ENCODE peak calls at places on chromosomes 3 and 15, in ten cellular contexts. One of them, this sample, is unnamed.

GRCh38 chr3:48232232-48232631 is 8.7 kb upstream of the ZNF589 start:
- DNase-seq in endothelial cell of umbilical vein: no peak
- DNase-seq in A549: no peak
- DNase-seq in AG09309: no peak
- DNase-seq in kidney epithelial cell: no peak
- DNase-seq in AG10803: no peak
- DNase-seq in pancreas: no peak
- DNase-seq in Calu3: no peak
- DNase-seq in cardiac muscle cell: no peak
- DNase-seq in left ventricle myocardium inferior: no peak
- DNase-seq in this sample: no peak

GRCh38 chr15:89799925-89800500 is 14.6 kb downstream of the ANPEP start:
- DNase-seq in endothelial cell of umbilical vein: no peak
- DNase-seq in A549: no peak
- DNase-seq in AG09309: no peak
- DNase-seq in kidney epithelial cell: no peak
- DNase-seq in AG10803: no peak
- DNase-seq in pancreas: no peak
- DNase-seq in Calu3: no peak
- DNase-seq in cardiac muscle cell: no peak
- DNase-seq in left ventricle myocardium inferior: no peak
- DNase-seq in this sample: no peak

GRCh38 chr3:120642368-120642948 is 39.6 kb downstream of the HGD start:
- DNase-seq in endothelial cell of umbilical vein: peak
- DNase-seq in A549: no peak
- DNase-seq in AG09309: peak
- DNase-seq in kidney epithelial cell: peak
- DNase-seq in AG10803: peak
- DNase-seq in pancreas: no peak
- DNase-seq in Calu3: no peak
- DNase-seq in cardiac muscle cell: no peak
- DNase-seq in left ventricle myocardium inferior: no peak
- DNase-seq in this sample: no peak

GRCh38 chr3:56125358-56126005 is 342.8 kb downstream of the ERC2 start:
- DNase-seq in endothelial cell of umbilical vein: peak
- DNase-seq in A549: peak
- DNase-seq in AG09309: peak
- DNase-seq in kidney epithelial cell: peak
- DNase-seq in AG10803: peak
- DNase-seq in pancreas: no peak
- DNase-seq in Calu3: peak
- DNase-seq in cardiac muscle cell: peak
- DNase-seq in left ventricle myocardium inferior: peak
- DNase-seq in this sample: peak

GRCh38 chr3:158091526-158091925 is 14.7 kb downstream of the SHOX2 start:
- DNase-seq in endothelial cell of umbilical vein: peak
- DNase-seq in A549: peak
- DNase-seq in AG09309: no peak
- DNase-seq in kidney epithelial cell: no peak
- DNase-seq in AG10803: peak
- DNase-seq in pancreas: no peak
- DNase-seq in Calu3: no peak
- DNase-seq in cardiac muscle cell: no peak
- DNase-seq in left ventricle myocardium inferior: no peak
- DNase-seq in this sample: no peak

GRCh38 chr3:149438981-149439380 is 35.5 kb upstream of the TM4SF4 start:
- DNase-seq in endothelial cell of umbilical vein: no peak
- DNase-seq in A549: no peak
- DNase-seq in AG09309: no peak
- DNase-seq in kidney epithelial cell: no peak
- DNase-seq in AG10803: no peak
- DNase-seq in pancreas: no peak
- DNase-seq in Calu3: no peak
- DNase-seq in cardiac muscle cell: no peak
- DNase-seq in left ventricle myocardium inferior: no peak
- DNase-seq in this sample: no peak

GRCh38 chr3:100982710-100983109 is 10.5 kb downstream of the ABI3BP start:
- DNase-seq in endothelial cell of umbilical vein: peak
- DNase-seq in A549: no peak
- DNase-seq in AG09309: peak
- DNase-seq in kidney epithelial cell: no peak
- DNase-seq in AG10803: peak
- DNase-seq in pancreas: no peak
- DNase-seq in Calu3: no peak
- DNase-seq in cardiac muscle cell: peak
- DNase-seq in left ventricle myocardium inferior: peak
- DNase-seq in this sample: no peak

GRCh38 chr15:63044645-63045437 is 2.3 kb downstream of the TPM1 start:
- DNase-seq in endothelial cell of umbilical vein: peak
- DNase-seq in A549: no peak
- DNase-seq in AG09309: no peak
- DNase-seq in kidney epithelial cell: no peak
- DNase-seq in AG10803: peak
- DNase-seq in pancreas: no peak
- DNase-seq in Calu3: peak
- DNase-seq in cardiac muscle cell: peak
- DNase-seq in left ventricle myocardium inferior: peak
- DNase-seq in this sample: no peak

GRCh38 chr3:59519094-59519493 is 469.3 kb upstream of the CFAP20DC start:
- DNase-seq in endothelial cell of umbilical vein: no peak
- DNase-seq in A549: no peak
- DNase-seq in AG09309: no peak
- DNase-seq in kidney epithelial cell: no peak
- DNase-seq in AG10803: no peak
- DNase-seq in pancreas: no peak
- DNase-seq in Calu3: no peak
- DNase-seq in cardiac muscle cell: no peak
- DNase-seq in left ventricle myocardium inferior: no peak
- DNase-seq in this sample: no peak

GRCh38 chr15:81071130-81071529 is 62.9 kb upstream of the CFAP161 start:
- DNase-seq in endothelial cell of umbilical vein: peak
- DNase-seq in A549: no peak
- DNase-seq in AG09309: peak
- DNase-seq in kidney epithelial cell: no peak
- DNase-seq in AG10803: peak
- DNase-seq in pancreas: no peak
- DNase-seq in Calu3: no peak
- DNase-seq in cardiac muscle cell: no peak
- DNase-seq in left ventricle myocardium inferior: no peak
- DNase-seq in this sample: peak

GRCh38 chr15:77628010-77628409 is 4.7 kb downstream of the LINGO1 start:
- DNase-seq in endothelial cell of umbilical vein: no peak
- DNase-seq in A549: no peak
- DNase-seq in AG09309: no peak
- DNase-seq in kidney epithelial cell: no peak
- DNase-seq in AG10803: no peak
- DNase-seq in pancreas: no peak
- DNase-seq in Calu3: no peak
- DNase-seq in cardiac muscle cell: no peak
- DNase-seq in left ventricle myocardium inferior: no peak
- DNase-seq in this sample: no peak

GRCh38 chr3:30640856-30641255 is 34.5 kb downstream of the TGFBR2 start:
- DNase-seq in endothelial cell of umbilical vein: no peak
- DNase-seq in A549: no peak
- DNase-seq in AG09309: no peak
- DNase-seq in kidney epithelial cell: no peak
- DNase-seq in AG10803: no peak
- DNase-seq in pancreas: no peak
- DNase-seq in Calu3: no peak
- DNase-seq in cardiac muscle cell: no peak
- DNase-seq in left ventricle myocardium inferior: no peak
- DNase-seq in this sample: no peak

GRCh38 chr3:123552095-123552714 is 32.6 kb downstream of the HACD2 start:
- DNase-seq in endothelial cell of umbilical vein: peak
- DNase-seq in A549: peak
- DNase-seq in AG09309: no peak
- DNase-seq in kidney epithelial cell: no peak
- DNase-seq in AG10803: peak
- DNase-seq in pancreas: no peak
- DNase-seq in Calu3: no peak
- DNase-seq in cardiac muscle cell: peak
- DNase-seq in left ventricle myocardium inferior: no peak
- DNase-seq in this sample: peak
- TF ChIP-seq CTCF in endothelial cell of umbilical vein: peak
- TF ChIP-seq CTCF in A549: peak
- TF ChIP-seq CTCF in AG09309: peak
- TF ChIP-seq CTCF in kidney epithelial cell: peak
- TF ChIP-seq CTCF in AG10803: peak
- TF ChIP-seq CTCF in pancreas: peak
- TF ChIP-seq CTCF in Calu3: no peak
- TF ChIP-seq CTCF in cardiac muscle cell: peak
- TF ChIP-seq CTCF in left ventricle myocardium inferior: peak
- TF ChIP-seq CTCF in this sample: peak

DNA sequence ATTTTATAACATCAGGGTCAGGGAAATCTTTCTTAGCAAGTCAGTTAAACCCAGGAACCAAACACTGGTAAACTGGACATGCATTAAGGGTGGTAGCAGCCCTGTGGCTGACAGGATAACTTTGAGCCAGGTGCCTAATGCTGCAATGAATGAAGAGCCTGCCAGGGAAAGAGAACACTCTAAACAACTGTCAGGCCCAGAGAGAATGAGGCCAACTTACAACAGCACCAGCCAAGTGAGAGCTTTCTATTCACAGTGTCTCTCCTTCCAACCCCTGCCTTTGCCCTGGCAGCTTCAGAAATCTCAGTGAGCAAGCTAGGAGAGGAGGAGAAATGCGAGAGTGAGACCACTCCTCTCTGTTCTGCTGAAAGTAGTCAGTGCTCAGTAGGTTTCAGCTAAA is 50.4 kb upstream of the ATP2C1 start:
- DNase-seq in endothelial cell of umbilical vein: no peak
- DNase-seq in A549: no peak
- DNase-seq in AG09309: no peak
- DNase-seq in kidney epithelial cell: no peak
- DNase-seq in AG10803: no peak
- DNase-seq in pancreas: no peak
- DNase-seq in Calu3: no peak
- DNase-seq in cardiac muscle cell: peak
- DNase-seq in left ventricle myocardium inferior: no peak
- DNase-seq in this sample: no peak
- TF ChIP-seq CTCF in endothelial cell of umbilical vein: no peak
- TF ChIP-seq CTCF in A549: no peak
- TF ChIP-seq CTCF in AG09309: no peak
- TF ChIP-seq CTCF in kidney epithelial cell: no peak
- TF ChIP-seq CTCF in AG10803: no peak
- TF ChIP-seq CTCF in pancreas: no peak
- TF ChIP-seq CTCF in Calu3: no peak
- TF ChIP-seq CTCF in cardiac muscle cell: no peak
- TF ChIP-seq CTCF in left ventricle myocardium inferior: no peak
- TF ChIP-seq CTCF in this sample: no peak

GRCh38 chr3:171453175-171453868 is 6.9 kb downstream of the TNIK start:
- DNase-seq in endothelial cell of umbilical vein: no peak
- DNase-seq in A549: no peak
- DNase-seq in AG09309: no peak
- DNase-seq in kidney epithelial cell: no peak
- DNase-seq in AG10803: no peak
- DNase-seq in pancreas: no peak
- DNase-seq in Calu3: no peak
- DNase-seq in cardiac muscle cell: peak
- DNase-seq in left ventricle myocardium inferior: no peak
- DNase-seq in this sample: no peak
- TF ChIP-seq CTCF in endothelial cell of umbilical vein: peak
- TF ChIP-seq CTCF in A549: peak
- TF ChIP-seq CTCF in AG09309: peak
- TF ChIP-seq CTCF in kidney epithelial cell: peak
- TF ChIP-seq CTCF in AG10803: no peak
- TF ChIP-seq CTCF in pancreas: no peak
- TF ChIP-seq CTCF in Calu3: peak
- TF ChIP-seq CTCF in cardiac muscle cell: peak
- TF ChIP-seq CTCF in left ventricle myocardium inferior: peak
- TF ChIP-seq CTCF in this sample: peak

GRCh38 chr15:22887157-22887951 is 48.9 kb downstream of the NIPA2 start:
- DNase-seq in endothelial cell of umbilical vein: no peak
- DNase-seq in A549: no peak
- DNase-seq in AG09309: peak
- DNase-seq in kidney epithelial cell: peak
- DNase-seq in AG10803: peak
- DNase-seq in pancreas: no peak
- DNase-seq in Calu3: no peak
- DNase-seq in cardiac muscle cell: no peak
- DNase-seq in left ventricle myocardium inferior: no peak
- DNase-seq in this sample: peak

GRCh38 chr15:22885105-22885504 is 46.6 kb downstream of the NIPA2 start:
- DNase-seq in endothelial cell of umbilical vein: no peak
- DNase-seq in A549: no peak
- DNase-seq in AG09309: no peak
- DNase-seq in kidney epithelial cell: no peak
- DNase-seq in AG10803: no peak
- DNase-seq in pancreas: no peak
- DNase-seq in Calu3: no peak
- DNase-seq in cardiac muscle cell: no peak
- DNase-seq in left ventricle myocardium inferior: no peak
- DNase-seq in this sample: no peak

GRCh38 chr15:22889146-22889818 is 50.8 kb downstream of the NIPA2 start:
- DNase-seq in endothelial cell of umbilical vein: no peak
- DNase-seq in A549: no peak
- DNase-seq in AG09309: no peak
- DNase-seq in kidney epithelial cell: no peak
- DNase-seq in AG10803: no peak
- DNase-seq in pancreas: no peak
- DNase-seq in Calu3: no peak
- DNase-seq in cardiac muscle cell: no peak
- DNase-seq in left ventricle myocardium inferior: no peak
- DNase-seq in this sample: no peak

GRCh38 chr15:22890296-22890695 is 51.8 kb downstream of the NIPA2 start:
- DNase-seq in endothelial cell of umbilical vein: no peak
- DNase-seq in A549: no peak
- DNase-seq in AG09309: no peak
- DNase-seq in kidney epithelial cell: no peak
- DNase-seq in AG10803: no peak
- DNase-seq in pancreas: no peak
- DNase-seq in Calu3: no peak
- DNase-seq in cardiac muscle cell: no peak
- DNase-seq in left ventricle myocardium inferior: no peak
- DNase-seq in this sample: no peak

GRCh38 chr15:22888120-22888859 is 49.8 kb downstream of the NIPA2 start:
- DNase-seq in endothelial cell of umbilical vein: peak
- DNase-seq in A549: peak
- DNase-seq in AG09309: peak
- DNase-seq in kidney epithelial cell: peak
- DNase-seq in AG10803: peak
- DNase-seq in pancreas: no peak
- DNase-seq in Calu3: no peak
- DNase-seq in cardiac muscle cell: no peak
- DNase-seq in left ventricle myocardium inferior: no peak
- DNase-seq in this sample: peak
- TF ChIP-seq CTCF in endothelial cell of umbilical vein: no peak
- TF ChIP-seq CTCF in A549: no peak
- TF ChIP-seq CTCF in AG09309: no peak
- TF ChIP-seq CTCF in kidney epithelial cell: no peak
- TF ChIP-seq CTCF in AG10803: no peak
- TF ChIP-seq CTCF in pancreas: no peak
- TF ChIP-seq CTCF in Calu3: no peak
- TF ChIP-seq CTCF in cardiac muscle cell: no peak
- TF ChIP-seq CTCF in left ventricle myocardium inferior: no peak
- TF ChIP-seq CTCF in this sample: no peak

GRCh38 chr15:98649621-98649995 is 1.3 kb downstream of the IGF1R start:
- DNase-seq in endothelial cell of umbilical vein: peak
- DNase-seq in A549: peak
- DNase-seq in AG09309: no peak
- DNase-seq in kidney epithelial cell: no peak
- DNase-seq in AG10803: peak
- DNase-seq in pancreas: peak
- DNase-seq in Calu3: peak
- DNase-seq in cardiac muscle cell: peak
- DNase-seq in left ventricle myocardium inferior: peak
- DNase-seq in this sample: no peak
- TF ChIP-seq CTCF in endothelial cell of umbilical vein: peak
- TF ChIP-seq CTCF in A549: no peak
- TF ChIP-seq CTCF in AG09309: peak
- TF ChIP-seq CTCF in kidney epithelial cell: no peak
- TF ChIP-seq CTCF in AG10803: peak
- TF ChIP-seq CTCF in pancreas: no peak
- TF ChIP-seq CTCF in Calu3: no peak
- TF ChIP-seq CTCF in cardiac muscle cell: peak
- TF ChIP-seq CTCF in left ventricle myocardium inferior: peak
- TF ChIP-seq CTCF in this sample: no peak